ENCODE peak calls at places on chromosomes 7 and 10, in seven cellular contexts. Q is AG04450, G is choroid plexus epithelial cell, L is tibial artery, T is IMR-90, Z is retinal pigment epithelial cell, H is cardiac muscle cell. S is an unnamed sample.

GRCh38 chr10:101759354-101760247 is 16.3 kb downstream of the FGF8 start:
- DNase-seq in G (no peak), T (no peak), Q (no peak), L (no peak), Z (no peak), H (no peak), S (no peak)

GRCh38 chr10:132054564-132054963 is 11.2 kb upstream of the JAKMIP3 start:
- DNase-seq in T (no peak), Z (no peak), H (no peak), L (no peak), Q (no peak), G (peak), S (no peak)

GRCh38 chr10:12635127-12635541 is 285.8 kb downstream of the CAMK1D start:
- DNase-seq in Q (no peak), G (peak), H (no peak), T (peak), L (no peak), Z (no peak), S (peak)

GRCh38 chr10:120182431-120182830 is 274.6 kb upstream of the PLPP4 start:
- DNase-seq in Q (no peak), Z (no peak), L (no peak), G (no peak), H (no peak), T (no peak), S (no peak)

GRCh38 chr10:119598397-119598796 is 1.6 kb upstream of the TIAL1 start:
- DNase-seq in H (no peak), G (no peak), Z (no peak), T (no peak), Q (no peak), L (no peak), S (no peak)

GRCh38 chr10:43823237-43823605 is 174.5 kb upstream of the ZNF32 start:
- DNase-seq in T (no peak), L (no peak), H (no peak), Z (no peak), G (no peak), Q (no peak), S (no peak)

GRCh38 chr7:120550494-120551048 is 277.6 kb downstream of the KCND2 start:
- DNase-seq in H (peak), Q (no peak), T (no peak), L (no peak), Z (no peak), G (peak), S (no peak)

GRCh38 chr7:37074370-37074769 is 350.1 kb upstream of the AOAH start:
- DNase-seq in T (no peak), Z (no peak), G (no peak), Q (no peak), L (no peak), H (no peak), S (no peak)

GRCh38 chr7:116500071-116500853 is 724 bp downstream of the CAV2 start:
- DNase-seq in H (peak), T (peak), Q (no peak), Z (no peak), L (peak), G (peak), S (no peak)

GRCh38 chr10:113126506-113127192 is 176.6 kb downstream of the TCF7L2 start:
- DNase-seq in G (peak), Z (no peak), L (peak), T (peak), H (peak), Q (peak), S (no peak)

GRCh38 chr7:6416516-6417145 is 31.1 kb downstream of the DAGLB start:
- DNase-seq in L (no peak), H (peak), Z (peak), G (peak), Q (no peak), T (peak), S (no peak)

GRCh38 chr10:28970231-28970630 is 292.9 kb downstream of the BAMBI start:
- DNase-seq in G (peak), Z (no peak), L (no peak), H (peak), Q (no peak), T (peak), S (no peak)

GRCh38 chr10:113026679-113027078 is 76.6 kb downstream of the TCF7L2 start:
- DNase-seq in G (peak), L (no peak), Q (peak), H (no peak), Z (peak), T (peak), S (no peak)

GRCh38 chr7:122616951-122617350 is 82.0 kb downstream of the RNF133 start:
- DNase-seq in G (peak), L (no peak), H (no peak), Q (no peak), Z (no peak), T (no peak), S (no peak)

GRCh38 chr7:102439963-102440795 is 6.8 kb downstream of the ORAI2 start:
- DNase-seq in G (peak), T (peak), Q (no peak), L (no peak), Z (peak), H (peak), S (peak)

GRCh38 chr10:77043364-77043763 is 594.2 kb downstream of the KCNMA1 start:
- DNase-seq in G (no peak), H (no peak), T (peak), L (no peak), Z (no peak), Q (no peak), S (no peak)

GRCh38 chr7:125526958-125527357 is 597.3 kb upstream of the POT1 start:
- DNase-seq in Q (no peak), T (no peak), Z (no peak), G (no peak), L (no peak), H (no peak), S (no peak)

GRCh38 chr10:74987339-74988054 is 124.0 kb upstream of the SAMD8 start:
- DNase-seq in Z (no peak), T (no peak), G (no peak), H (peak), Q (no peak), L (no peak), S (no peak)

GRCh38 chr10:97805960-97806359 is 34.2 kb upstream of the SFRP5 start:
- DNase-seq in G (no peak), H (no peak), Z (no peak), T (no peak), L (no peak), Q (no peak), S (no peak)

GRCh38 chr7:47576031-47576908 is 5.6 kb downstream of the TNS3 start:
- DNase-seq in Q (no peak), G (no peak), Z (no peak), T (peak), H (peak), L (peak), S (no peak)

GRCh38 chr7:2734761-2735571 is 47.0 kb downstream of the AMZ1 start:
- DNase-seq in Z (no peak), G (no peak), L (peak), H (no peak), T (no peak), Q (no peak), S (no peak)

GRCh38 chr7:157299317-157299612 is 37.5 kb upstream of the DNAJB6 start:
- DNase-seq in Q (no peak), H (no peak), T (no peak), L (no peak), G (no peak), Z (no peak), S (no peak)

GRCh38 chr7:157297071-157297638 is 39.6 kb upstream of the DNAJB6 start:
- DNase-seq in L (no peak), H (no peak), Q (no peak), T (no peak), G (no peak), Z (no peak), S (no peak)

GRCh38 chr7:157300406-157300770 is 36.4 kb upstream of the DNAJB6 start:
- DNase-seq in G (no peak), H (no peak), Z (no peak), T (no peak), Q (no peak), L (no peak), S (no peak)

GRCh38 chr7:157302314-157302711 is 34.5 kb upstream of the DNAJB6 start:
- DNase-seq in G (no peak), L (peak), H (no peak), Q (no peak), T (peak), Z (no peak), S (peak)

GRCh38 chr7:157299613-157300405 is 37.0 kb upstream of the DNAJB6 start:
- DNase-seq in G (no peak), L (no peak), Z (no peak), Q (no peak), H (peak), T (no peak), S (peak)
- TF ChIP-seq CTCF in G (no peak), L (no peak), Z (peak), Q (no peak), H (peak), T (no peak), S (no peak)

DNA sequence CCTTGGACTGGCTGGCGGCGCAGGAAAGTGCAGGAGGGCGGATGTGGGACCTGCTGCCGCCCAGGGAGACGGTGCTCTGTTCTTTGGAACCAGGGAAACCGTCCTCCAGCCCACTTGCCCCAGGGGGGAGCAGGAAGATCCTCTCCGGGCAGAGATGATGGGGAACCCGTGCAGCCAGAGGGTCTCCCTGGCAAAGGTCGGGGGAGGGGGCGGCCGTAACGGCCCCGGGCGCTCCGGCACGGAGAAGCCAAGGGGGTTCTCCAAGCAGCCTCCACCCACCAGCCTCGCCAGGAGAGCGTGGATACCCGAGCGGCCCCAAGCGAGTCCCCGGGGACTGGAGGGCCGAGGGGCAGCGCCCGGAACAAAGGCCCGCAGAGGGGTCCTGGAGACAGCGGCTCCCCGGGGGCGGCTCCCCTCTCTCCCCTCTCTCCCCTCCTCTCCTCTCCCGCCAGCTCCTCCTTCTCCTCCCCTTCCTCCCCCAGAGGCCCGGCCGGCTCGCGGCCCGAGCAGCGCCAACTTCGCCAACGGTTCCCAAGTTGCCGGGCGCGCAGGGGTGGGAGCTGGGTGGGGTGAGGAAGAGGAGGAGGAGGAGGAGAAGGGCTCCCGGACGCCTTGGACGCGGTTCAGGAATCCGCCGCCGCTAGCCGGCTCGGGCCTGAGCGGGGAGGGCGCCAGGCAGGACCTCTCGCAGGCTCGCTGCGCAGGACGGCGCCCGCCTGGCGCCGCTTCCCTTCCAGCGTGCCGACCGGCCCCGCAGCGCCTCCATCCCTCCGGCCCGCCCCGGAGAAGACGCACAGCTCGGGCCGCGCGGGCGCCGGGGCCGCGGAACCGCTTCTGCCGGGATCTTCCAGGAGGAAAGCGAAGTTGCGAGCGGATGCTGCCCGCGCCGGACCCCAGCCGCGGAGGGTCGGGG is at the start of gene CHST3:
- DNase-seq in Z (no peak), H (peak), Q (no peak), T (peak), L (peak), G (peak), S (no peak)
- H3K4me3 ChIP-seq in Z (peak), H (peak), Q (peak), T (peak), L (peak), G (peak), S (peak)

GRCh38 chr10:71522438-71523144 is 125.9 kb downstream of the CDH23 start:
- DNase-seq in L (no peak), G (no peak), H (no peak), Q (no peak), T (no peak), Z (no peak), S (no peak)
- TF ChIP-seq CTCF in L (no peak), G (peak), H (no peak), Q (no peak), T (no peak), Z (peak), S (no peak)

DNA sequence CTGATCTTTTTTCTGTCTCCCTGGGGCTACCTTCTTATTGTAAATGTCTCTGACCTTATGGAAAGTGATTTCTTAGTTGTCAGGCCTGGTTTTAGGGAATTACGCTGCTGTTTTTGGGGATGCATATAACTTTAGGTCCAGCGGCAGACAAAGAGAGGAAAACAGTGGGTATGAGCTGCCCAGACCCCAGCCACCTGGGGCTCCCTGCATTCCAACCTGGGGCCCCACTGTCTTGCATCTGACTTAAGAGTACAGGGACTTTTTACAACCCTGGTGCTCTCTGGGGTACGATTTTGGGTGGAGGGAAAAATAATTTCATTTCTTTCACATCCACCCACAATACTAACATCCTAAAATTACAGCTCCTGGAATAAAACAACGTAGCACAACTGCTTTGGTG is 119.4 kb downstream of the PRPF18 start:
- DNase-seq in L (no peak), H (no peak), G (no peak), Q (no peak), T (no peak), Z (no peak), S (no peak)
- H3K4me3 ChIP-seq in L (no peak), H (no peak), G (peak), Q (peak), T (peak), Z (peak), S (peak)

GRCh38 chr10:133353988-133354605 is 3.7 kb downstream of the FUOM start:
- DNase-seq in L (no peak), G (no peak), H (no peak), T (no peak), Z (no peak), Q (no peak), S (no peak)
- TF ChIP-seq CTCF in L (no peak), G (no peak), H (no peak), T (no peak), Z (no peak), Q (no peak), S (no peak)

DNA sequence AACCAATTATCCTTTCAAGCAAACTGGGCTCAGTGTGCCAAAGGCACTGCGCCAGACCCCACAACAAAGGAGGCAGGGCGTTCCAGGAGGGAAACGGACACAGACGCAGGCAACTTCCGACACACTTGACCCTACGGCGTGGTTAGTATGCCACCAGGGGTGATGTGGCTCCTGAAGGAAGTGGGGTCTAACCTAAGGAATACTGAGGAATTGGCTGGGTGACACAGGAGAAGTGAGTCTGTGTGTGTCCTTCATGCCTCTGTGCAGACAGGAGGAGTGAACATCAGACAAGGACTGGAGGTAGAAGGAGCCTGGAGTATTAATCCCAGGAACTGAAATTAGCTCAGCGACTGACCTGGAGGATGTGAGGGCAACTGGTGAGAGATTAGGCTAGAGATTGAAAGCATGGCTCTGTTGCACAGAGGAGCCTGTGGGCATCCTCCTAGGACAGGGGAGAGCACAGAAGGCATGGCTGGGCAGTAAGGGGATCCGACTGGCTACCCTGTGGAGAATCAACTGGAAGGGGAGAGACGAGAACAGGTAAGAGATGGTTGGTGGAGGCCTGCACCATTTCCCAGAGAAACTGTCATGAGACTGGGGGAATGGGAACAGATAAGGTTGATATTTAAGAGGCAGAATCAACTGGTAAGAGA is 27.8 kb downstream of the GSDME start:
- DNase-seq in L (peak), H (no peak), T (no peak), G (no peak), Q (no peak), Z (no peak), S (no peak)
- H3K4me3 ChIP-seq in L (no peak), H (no peak), T (no peak), G (no peak), Q (no peak), Z (no peak), S (no peak)

GRCh38 chr7:149422065-149422913 is 38.6 kb downstream of the ZNF777 start:
- DNase-seq in T (peak), Z (no peak), G (peak), L (no peak), H (peak), Q (peak), S (no peak)
- TF ChIP-seq CTCF in T (peak), Z (peak), G (peak), L (peak), H (peak), Q (no peak), S (no peak)

GRCh38 chr10:19872504-19873271 is 56.5 kb downstream of the PLXDC2 start:
- DNase-seq in Z (no peak), H (no peak), T (no peak), Q (no peak), G (peak), L (no peak), S (no peak)
- H3K4me3 ChIP-seq in Z (no peak), H (no peak), T (no peak), Q (no peak), G (no peak), L (no peak), S (no peak)